ENCODE peak calls at places on chromosomes 2 and 18, in six cellular contexts. C is CD8-positive, alpha-beta T cell; A is transverse colon; Y is AG04450; D is thoracic aorta; G is ovary. K is an unnamed sample.
A peak's percentile ranks its signal among the peaks of the same experiment; 100 is the strongest.

GRCh38 chr18:10131036-10131774 is 217.4 kb downstream of the VAPA start:
- DNase-seq in G (no peak), D (no peak), A (no peak), C (no peak), Y (no peak), K (no peak)

GRCh38 chr18:37460616-37461015 is 105.0 kb downstream of the CELF4 start:
- DNase-seq in D (no peak), A (no peak), Y (no peak), G (no peak), C (no peak), K (no peak)

GRCh38 chr2:239830718-239831271 is 194.3 kb downstream of the NDUFA10 start:
- DNase-seq in G (peak; percentile 8), D (no peak), A (no peak), C (no peak), Y (no peak), K (no peak)

GRCh38 chr2:128638311-128638710 is 319.6 kb upstream of the HS6ST1 start:
- DNase-seq in Y (no peak), A (no peak), C (no peak), D (no peak), G (no peak), K (no peak)

GRCh38 chr2:161427413-161428239 is 11.5 kb downstream of the TBR1 start:
- DNase-seq in A (no peak), D (no peak), G (no peak), Y (no peak), C (no peak), K (peak; percentile 25)

GRCh38 chr18:42545825-42546224 is 569.7 kb downstream of the RIT2 start:
- DNase-seq in Y (no peak), A (no peak), D (no peak), C (no peak), G (no peak), K (no peak)

GRCh38 chr2:9914384-9915065 is 37.0 kb upstream of the GRHL1 start:
- DNase-seq in Y (peak; percentile 60), A (peak; percentile 17), C (no peak), D (no peak), G (no peak), K (peak; percentile 68)

GRCh38 chr18:67386028-67386427 is 130.5 kb downstream of the DSEL start:
- DNase-seq in A (no peak), C (no peak), D (no peak), Y (no peak), G (no peak), K (no peak)

GRCh38 chr2:88831071-88831791 is 139.8 kb downstream of the RPIA start:
- DNase-seq in C (no peak), Y (no peak), A (no peak), G (no peak), D (no peak), K (no peak)

GRCh38 chr2:134375935-134376334 is 122.1 kb downstream of the MGAT5 start:
- DNase-seq in G (peak; percentile 60), D (no peak), C (no peak), A (peak; percentile 59), Y (no peak), K (no peak)
- TF ChIP-seq CTCF in G (no peak), D (peak; percentile 39), C (no peak), A (peak; percentile 43), Y (peak; percentile 23), K (no peak)

GRCh38 chr2:36544638-36545338 is 53.2 kb downstream of the FEZ2 start:
- DNase-seq in G (no peak), D (no peak), Y (no peak), C (no peak), A (no peak), K (no peak)
- TF ChIP-seq CTCF in G (no peak), D (no peak), Y (peak; percentile 48), C (no peak), A (no peak), K (no peak)

DNA sequence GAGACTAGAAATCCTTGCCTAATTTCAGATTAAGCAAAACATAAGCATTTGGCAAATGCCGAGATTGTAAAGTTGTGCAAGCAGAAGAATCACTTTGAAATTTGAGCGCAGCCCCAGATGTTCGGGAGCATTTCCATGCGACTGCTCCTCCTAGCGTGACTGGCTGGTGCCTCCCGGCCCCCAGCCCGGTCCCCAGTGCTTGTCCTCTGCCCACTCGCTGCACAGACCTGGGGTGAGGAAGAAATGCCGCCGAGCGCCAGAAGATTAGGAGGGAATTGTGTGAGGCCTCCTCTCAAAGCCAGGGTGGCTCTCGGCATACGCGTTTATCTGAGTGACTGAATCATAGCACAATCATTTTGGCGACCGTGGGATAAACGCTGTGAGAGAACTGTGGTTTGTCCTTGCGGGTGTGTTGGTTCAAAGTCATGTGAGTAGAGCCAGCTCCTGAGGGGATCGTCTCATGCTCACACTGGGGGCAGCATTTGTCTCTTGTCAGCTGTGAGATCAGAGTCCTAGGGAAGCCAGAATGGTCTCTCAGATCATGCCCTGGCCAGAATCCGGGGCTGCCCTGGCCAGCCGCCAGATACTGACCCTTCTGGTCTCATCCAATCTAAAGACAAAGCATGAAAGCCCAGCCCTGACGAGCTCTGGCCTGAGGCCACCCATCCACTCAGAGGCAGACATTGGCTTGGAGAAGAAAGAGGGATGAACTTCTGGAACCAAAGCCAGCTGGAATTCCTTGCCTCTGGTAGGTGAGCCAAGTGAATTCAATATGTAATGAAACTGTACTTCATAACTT is 189.3 kb downstream of the SH3RF3 start:
- DNase-seq in C (no peak), A (peak; percentile 61), G (peak; percentile 82), Y (peak; percentile 83), D (peak; percentile 43), K (no peak)
- TF ChIP-seq CTCF in C (no peak), A (no peak), G (no peak), Y (peak; percentile 41), D (peak; percentile 28), K (no peak)

DNA sequence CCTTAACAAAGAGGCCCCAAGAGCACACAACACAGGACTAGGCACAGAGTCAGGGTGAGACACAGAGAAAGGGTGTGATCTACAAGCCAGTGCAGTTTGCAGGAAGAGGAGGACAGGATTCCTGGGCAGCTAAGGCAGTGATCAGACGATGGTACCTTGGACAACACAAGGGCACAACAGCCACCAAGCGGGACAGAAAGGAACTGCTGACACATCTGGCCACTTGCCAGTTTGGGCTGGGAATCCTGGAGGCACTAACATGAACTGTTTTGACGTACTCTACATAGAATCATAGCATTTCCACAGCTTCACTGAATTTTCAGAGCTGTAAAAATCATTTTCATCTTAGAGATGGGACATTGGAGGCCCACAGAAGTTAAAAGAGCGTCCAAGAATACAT is 221.5 kb upstream of the SLC35G4 start:
- DNase-seq in Y (no peak), A (peak; percentile 13), G (no peak), D (peak; percentile 10), C (no peak), K (peak; percentile 55)
- TF ChIP-seq CTCF in Y (peak; percentile 22), A (no peak), G (no peak), D (peak; percentile 18), C (no peak), K (peak; percentile 47)

K was measured in GM13977.